ENCODE peak calls at places on chromosomes 12 and 14, in four cellular contexts. M is HepG2, H is HCT116, Y is K562. P is an unnamed sample.

GRCh38 chr14:85280074-85280473 is 249.9 kb upstream of the FLRT2 start:
- DNase-seq in M (no peak), H (no peak), Y (no peak), P (no peak)

GRCh38 chr14:101559250-101559623 is 2.1 kb upstream of the DIO3 start:
- DNase-seq in M (no peak), H (no peak), Y (no peak), P (peak; percentile 26)

GRCh38 chr14:63672417-63673180 is 30.9 kb upstream of the WDR89 start:
- DNase-seq in M (no peak), H (no peak), Y (no peak), P (no peak)

GRCh38 chr12:91127751-91128150 is 16.5 kb upstream of the LUM start:
- DNase-seq in M (peak; percentile 41), H (no peak), Y (no peak), P (no peak)

GRCh38 chr14:100058777-100059432 is 6.3 kb upstream of the EVL start:
- DNase-seq in M (no peak), H (no peak), Y (no peak), P (no peak)

GRCh38 chr12:109304485-109304884 is 4.6 kb downstream of the FOXN4 start:
- DNase-seq in M (no peak), H (no peak), Y (no peak), P (peak; percentile 60)

GRCh38 chr14:23929131-23929530 is 24.4 kb upstream of the DHRS4 start:
- DNase-seq in M (no peak), H (no peak), Y (no peak), P (no peak)

GRCh38 chr12:104951759-104952509 is 6.2 kb downstream of the SLC41A2 start:
- DNase-seq in M (no peak), H (no peak), Y (no peak), P (no peak)

GRCh38 chr14:87566986-87567385 is 426.0 kb downstream of the GALC start:
- DNase-seq in M (no peak), H (no peak), Y (no peak), P (no peak)

GRCh38 chr14:103576371-103577024 is 13.7 kb downstream of the COA8 start:
- DNase-seq in M (no peak), H (peak; percentile 53), Y (no peak), P (peak; percentile 92)

GRCh38 chr14:65010211-65010931 is 23.7 kb downstream of the FNTB start:
- DNase-seq in M (no peak), H (no peak), Y (no peak), P (no peak)

GRCh38 chr12:83261998-83262397 is 575.3 kb downstream of the TMTC2 start:
- DNase-seq in M (no peak), H (peak; percentile 6), Y (no peak), P (no peak)

GRCh38 chr12:5391638-5392037 is 40.3 kb upstream of the NTF3 start:
- DNase-seq in M (no peak), H (no peak), Y (no peak), P (no peak)

GRCh38 chr12:67991158-67991557 is 1.9 kb downstream of the IFNG-AS1 start:
- DNase-seq in M (no peak), H (no peak), Y (no peak), P (no peak)

GRCh38 chr12:100564905-100565467 is 8.5 kb upstream of the GAS2L3 start:
- DNase-seq in M (no peak), H (no peak), Y (no peak), P (no peak)

GRCh38 chr12:100565987-100566545 is 7.4 kb upstream of the GAS2L3 start:
- DNase-seq in M (no peak), H (no peak), Y (no peak), P (no peak)

GRCh38 chr12:100567945-100568344 is 5.5 kb upstream of the GAS2L3 start:
- DNase-seq in M (no peak), H (no peak), Y (no peak), P (no peak)

GRCh38 chr12:100564090-100564489 is 9.4 kb upstream of the GAS2L3 start:
- DNase-seq in M (no peak), H (no peak), Y (no peak), P (no peak)

GRCh38 chr12:100566887-100567637 is 6.4 kb upstream of the GAS2L3 start:
- DNase-seq in M (no peak), H (no peak), Y (no peak), P (no peak)
- TF ChIP-seq ELF1 in M (no peak), H (no peak), Y (no peak), P (no peak)

DNA sequence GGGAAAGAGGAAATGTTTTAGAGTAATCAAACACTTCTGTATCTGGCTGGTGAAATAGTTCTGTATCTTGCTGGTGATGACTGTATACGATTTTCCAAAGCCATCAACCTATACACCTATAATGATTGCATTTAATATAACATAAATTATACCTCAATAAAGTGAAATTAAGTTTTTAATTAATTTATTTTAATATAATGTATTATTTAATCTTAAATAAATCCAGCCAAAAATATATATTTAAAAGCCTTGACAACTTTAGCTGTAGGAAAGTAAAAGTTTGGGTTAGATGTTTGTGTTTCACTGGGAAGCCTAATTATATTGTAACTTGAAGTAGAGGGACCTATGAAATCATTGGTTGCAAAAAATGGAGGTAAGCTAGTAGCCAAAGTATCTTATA is 654.8 kb upstream of the MIS18BP1 start:
- DNase-seq in M (no peak), H (no peak), Y (no peak), P (no peak)
- TF ChIP-seq ELF1 in M (no peak), H (no peak), Y (no peak), P (no peak)

GRCh38 chr14:21437063-21437901 is 18.6 kb downstream of the CHD8 start:
- DNase-seq in M (peak; percentile 100), H (peak; percentile 97), Y (peak; percentile 90), P (peak; percentile 93)
- TF ChIP-seq ELF1 in M (peak; percentile 91), H (no peak), Y (no peak), P (peak; percentile 80)

GRCh38 chr12:103331643-103332042 is 164.1 kb downstream of the C12orf42 start:
- DNase-seq in M (no peak), H (no peak), Y (no peak), P (no peak)

GRCh38 chr12:103330672-103331071 is 165.1 kb downstream of the C12orf42 start:
- DNase-seq in M (no peak), H (no peak), Y (no peak), P (no peak)

GRCh38 chr12:103327676-103328075 is 168.1 kb downstream of the C12orf42 start:
- DNase-seq in M (no peak), H (no peak), Y (no peak), P (no peak)

GRCh38 chr12:103326190-103326589 is 169.6 kb downstream of the C12orf42 start:
- DNase-seq in M (peak; percentile 20), H (peak; percentile 18), Y (no peak), P (peak; percentile 27)
- TF ChIP-seq ELF1 in M (no peak), H (no peak), Y (no peak), P (no peak)